ENCODE peak calls at places on chromosomes 11 and 22, in four cellular contexts. Q is gastrocnemius medialis, W is ovary, E is OCI-LY7. J is an unnamed sample.

GRCh38 chr11:100719809-100720221 is 32.7 kb downstream of the ARHGAP42 start:
- DNase-seq in Q (peak; percentile 62), W (peak; percentile 58), E (no peak), J (peak; percentile 32)

GRCh38 chr22:48760481-48761238 is 1067.0 kb downstream of the BRD1 start:
- DNase-seq in Q (no peak), W (peak; percentile 2), E (no peak), J (no peak)

GRCh38 chr11:22192642-22193347 is at the start of gene ANO5:
- DNase-seq in Q (peak; percentile 95), W (peak; percentile 24), E (no peak), J (peak; percentile 78)

GRCh38 chr11:126034026-126034822 is 28.4 kb downstream of the CDON start:
- DNase-seq in Q (no peak), W (no peak), E (no peak), J (no peak)

GRCh38 chr11:123217897-123218296 is 22.8 kb upstream of the CLMP start:
- DNase-seq in Q (no peak), W (no peak), E (no peak), J (no peak)

GRCh38 chr22:19447388-19448075 is at the start of gene C22orf39:
- DNase-seq in Q (peak; percentile 94), W (peak; percentile 90), E (peak; percentile 95), J (peak; percentile 95)

GRCh38 chr11:114340311-114341131 is 44.3 kb downstream of the NNMT start:
- DNase-seq in Q (peak; percentile 47), W (peak; percentile 45), E (peak; percentile 72), J (peak; percentile 15)

GRCh38 chr11:61701298-61701993 is 21.3 kb downstream of the DAGLA start:
- DNase-seq in Q (peak; percentile 40), W (no peak), E (peak; percentile 27), J (no peak)

GRCh38 chr22:20441631-20442484 is 4.2 kb upstream of the SCARF2 start:
- DNase-seq in Q (no peak), W (no peak), E (no peak), J (no peak)

GRCh38 chr11:20158597-20159257 is 1.5 kb downstream of the DBX1 start:
- DNase-seq in Q (no peak), W (no peak), E (no peak), J (peak; percentile 57)

GRCh38 chr22:44664149-44664548 is 37.9 kb upstream of the PRR5 start:
- DNase-seq in Q (peak; percentile 56), W (no peak), E (no peak), J (peak; percentile 68)

GRCh38 chr22:50525991-50526848 is 822 bp upstream of the SCO2 start:
- DNase-seq in Q (peak; percentile 46), W (peak; percentile 81), E (peak; percentile 85), J (peak; percentile 87)

GRCh38 chr11:22779850-22780249 is 49.8 kb downstream of the SVIP start:
- DNase-seq in Q (no peak), W (no peak), E (no peak), J (no peak)

GRCh38 chr22:31681625-31682345 is 19.8 kb upstream of the PISD start:
- DNase-seq in Q (no peak), W (peak; percentile 37), E (no peak), J (no peak)

GRCh38 chr22:28442264-28442950 is 237.2 kb downstream of the TTC28 start:
- DNase-seq in Q (peak; percentile 73), W (peak; percentile 80), E (peak; percentile 63), J (peak; percentile 77)

GRCh38 chr11:61949169-61950034 is 749 bp upstream of the BEST1 start:
- DNase-seq in Q (peak; percentile 77), W (peak; percentile 92), E (peak; percentile 71), J (peak; percentile 78)

GRCh38 chr22:23282089-23282501 is 101.8 kb downstream of the BCR start:
- DNase-seq in Q (peak; percentile 40), W (peak; percentile 53), E (no peak), J (peak; percentile 40)

GRCh38 chr11:61495801-61496601 is 12.5 kb upstream of the LRRC10B start:
- DNase-seq in Q (peak; percentile 38), W (no peak), E (no peak), J (no peak)

GRCh38 chr11:72228844-72229231 is 4.3 kb downstream of the INPPL1 start:
- DNase-seq in Q (no peak), W (no peak), E (no peak), J (no peak)

GRCh38 chr11:106415510-106415909 is 338.0 kb downstream of the AASDHPPT start:
- DNase-seq in Q (no peak), W (no peak), E (no peak), J (no peak)

GRCh38 chr11:72037554-72038311 is 39.0 kb downstream of the IL18BP start:
- DNase-seq in Q (peak; percentile 33), W (no peak), E (peak; percentile 89), J (no peak)

GRCh38 chr11:132886335-132886734 is 646.0 kb downstream of the OPCML start:
- DNase-seq in Q (no peak), W (no peak), E (no peak), J (no peak)

GRCh38 chr11:94017446-94017845 is 3.7 kb upstream of the HEPHL1 start:
- DNase-seq in Q (no peak), W (no peak), E (no peak), J (no peak)

GRCh38 chr22:48366591-48366990 is 1461.1 kb downstream of the BRD1 start:
- DNase-seq in Q (no peak), W (no peak), E (no peak), J (no peak)

GRCh38 chr22:26674211-26675190 is 17.1 kb downstream of the MIAT start:
- DNase-seq in Q (no peak), W (no peak), E (peak; percentile 79), J (no peak)

GRCh38 chr11:110196241-110196754 is 100.1 kb downstream of the RDX start:
- DNase-seq in Q (no peak), W (no peak), E (no peak), J (no peak)

GRCh38 chr22:45508814-45509213 is 6.1 kb downstream of the FBLN1 start:
- DNase-seq in Q (no peak), W (no peak), E (no peak), J (no peak)

GRCh38 chr11:57111646-57112045 is 70.1 kb upstream of the LRRC55 start:
- DNase-seq in Q (no peak), W (no peak), E (no peak), J (no peak)

GRCh38 chr11:13007702-13008435 is 1.2 kb upstream of the RASSF10 start:
- DNase-seq in Q (no peak), W (no peak), E (no peak), J (no peak)

GRCh38 chr11:13009921-13010736 is 1.0 kb downstream of the RASSF10 start:
- DNase-seq in Q (no peak), W (no peak), E (no peak), J (peak; percentile 18)

GRCh38 chr11:13007182-13007581 is 1.9 kb upstream of the RASSF10 start:
- DNase-seq in Q (no peak), W (no peak), E (no peak), J (no peak)

GRCh38 chr11:13009476-13009920 is 382 bp downstream of the RASSF10 start:
- DNase-seq in Q (no peak), W (no peak), E (no peak), J (no peak)

GRCh38 chr11:13008625-13009475 is at the start of gene RASSF10:
- DNase-seq in Q (no peak), W (no peak), E (no peak), J (peak; percentile 71)
- H3K4me3 ChIP-seq in Q (peak within 1 kb of the TSS; percentile 46), W (no peak within 1 kb of the TSS), E (no peak within 1 kb of the TSS), J (peak within 1 kb of the TSS; percentile 51)

GRCh38 chr22:30582788-30583575 is 8.5 kb upstream of the GAL3ST1 start:
- DNase-seq in Q (no peak), W (no peak), E (no peak), J (no peak)
- H3K27ac ChIP-seq in Q (no peak overlapping the region), W (no peak overlapping the region), E (no peak overlapping the region), J (no peak overlapping the region)

GRCh38 chr11:2862395-2862949 is 23.1 kb downstream of the CDKN1C start:
- DNase-seq in Q (no peak), W (no peak), E (no peak), J (no peak)
- H3K4me3 ChIP-seq in Q (peak overlapping the region; percentile 39), W (peak overlapping the region; percentile 11), E (no peak overlapping the region), J (peak overlapping the region; percentile 41)

DNA sequence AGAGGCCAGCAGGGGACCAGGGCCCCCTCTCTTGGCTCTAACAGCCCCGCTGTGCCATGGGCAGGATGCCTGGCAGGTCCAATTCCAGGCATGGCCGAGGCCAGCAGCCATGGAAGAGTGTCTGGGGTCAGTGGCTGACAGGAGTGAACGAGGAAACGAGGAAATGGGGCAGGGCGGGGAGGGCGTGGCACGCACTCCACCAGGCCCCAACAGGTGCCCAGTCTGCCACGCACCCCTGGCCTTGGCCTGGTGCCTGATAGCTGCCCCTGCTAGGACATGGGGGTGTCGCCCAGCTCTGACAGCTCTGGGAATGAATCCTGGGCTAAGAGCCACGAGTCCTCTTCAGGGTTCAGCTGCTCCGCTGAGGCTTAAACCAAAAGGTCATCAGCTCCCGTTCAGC is 11.6 kb upstream of the TBC1D22A start:
- DNase-seq in Q (no peak), W (no peak), E (no peak), J (peak; percentile 60)
- H3K27ac ChIP-seq in Q (peak overlapping the region; percentile 34), W (no peak overlapping the region), E (no peak overlapping the region), J (peak overlapping the region; percentile 50)

GRCh38 chr11:693887-694562 is 997 bp downstream of the DEAF1 start:
- DNase-seq in Q (no peak), W (no peak), E (no peak), J (no peak)
- H3K4me3 ChIP-seq in Q (peak overlapping the region; percentile 92), W (peak overlapping the region; percentile 100), E (peak overlapping the region; percentile 83), J (peak overlapping the region; percentile 81)

DNA sequence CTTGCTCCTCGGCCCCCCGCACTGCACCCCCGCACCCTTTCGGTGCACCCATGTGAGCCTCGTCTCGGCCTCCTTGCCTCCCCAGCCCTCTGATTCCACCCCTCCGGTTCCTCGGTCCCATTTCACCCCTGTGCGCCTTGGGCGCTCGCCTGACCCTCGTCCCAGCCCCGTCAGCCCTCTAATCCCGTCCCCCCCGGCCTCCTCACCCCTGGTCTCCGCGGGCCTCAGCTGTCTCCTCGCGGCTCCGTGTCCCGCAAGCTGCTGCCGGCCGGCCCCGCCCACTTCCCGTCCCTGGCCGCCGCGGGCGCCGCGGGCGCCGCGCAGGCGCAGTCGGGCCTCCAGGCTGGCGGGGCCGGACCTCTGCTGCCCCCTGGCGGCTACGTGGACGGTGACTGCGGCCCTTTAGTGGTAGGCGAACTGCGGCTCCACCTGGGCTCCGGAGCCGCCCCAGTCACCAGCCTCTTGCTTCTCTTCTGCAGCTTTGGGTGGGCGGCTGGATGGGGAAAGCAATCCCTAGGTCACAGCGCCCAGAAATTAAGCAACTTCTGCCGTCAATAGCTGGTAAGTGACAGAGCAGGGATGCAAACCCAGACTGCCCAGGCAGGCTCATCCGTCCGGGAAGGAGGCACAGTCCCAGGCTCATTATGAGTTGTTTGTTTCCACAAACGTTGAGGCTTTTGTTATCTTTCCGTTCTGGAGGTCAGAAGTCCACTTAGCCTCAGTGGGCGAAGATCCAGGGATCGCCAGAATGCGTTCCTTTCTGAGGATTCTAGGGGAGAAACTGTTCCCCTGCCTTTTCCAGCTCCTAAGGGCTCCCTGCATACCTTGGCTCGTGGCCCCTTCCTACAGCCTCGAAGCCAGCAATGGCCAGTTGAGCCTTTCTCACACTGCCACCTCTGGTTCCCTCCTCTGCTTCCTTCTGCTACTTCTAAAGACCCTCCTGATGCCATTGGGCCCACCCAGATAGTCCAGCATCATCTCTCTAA is at the start of gene PPM1F:
- DNase-seq in Q (peak; percentile 75), W (peak; percentile 86), E (peak; percentile 89), J (peak; percentile 91)
- H3K27ac ChIP-seq in Q (peak within 1 kb of the TSS; percentile 85), W (no peak within 1 kb of the TSS), E (no peak within 1 kb of the TSS), J (peak within 1 kb of the TSS; percentile 86)

J was measured in heart right ventricle.